ENCODE peak calls at places on chromosomes 6 and 20, in six cellular contexts. One of them, this sample, is unnamed.

GRCh38 chr6:11738681-11739375 is 39.8 kb downstream of the ADTRP start:
- DNase-seq in A549: no peak
- DNase-seq in GM23338: no peak
- DNase-seq in osteocyte: no peak
- DNase-seq in thyroid gland: no peak
- DNase-seq in coronary artery: no peak
- DNase-seq in this sample: no peak

GRCh38 chr6:34241351-34242215 is 4.9 kb downstream of the HMGA1 start:
- DNase-seq in A549: no peak
- DNase-seq in GM23338: no peak
- DNase-seq in osteocyte: no peak
- DNase-seq in thyroid gland: no peak
- DNase-seq in coronary artery: peak; percentile 50
- DNase-seq in this sample: no peak

GRCh38 chr6:29559524-29560287 is at the start of gene UBD:
- DNase-seq in A549: no peak
- DNase-seq in GM23338: no peak
- DNase-seq in osteocyte: no peak
- DNase-seq in thyroid gland: no peak
- DNase-seq in coronary artery: no peak
- DNase-seq in this sample: no peak

GRCh38 chr6:134707342-134707982 is 242.4 kb downstream of the ALDH8A1 start:
- DNase-seq in A549: peak; percentile 83
- DNase-seq in GM23338: peak; percentile 59
- DNase-seq in osteocyte: no peak
- DNase-seq in thyroid gland: peak; percentile 12
- DNase-seq in coronary artery: no peak
- DNase-seq in this sample: no peak

GRCh38 chr6:27168586-27169443 is 78.7 kb upstream of the PRSS16 start:
- DNase-seq in A549: no peak
- DNase-seq in GM23338: no peak
- DNase-seq in osteocyte: no peak
- DNase-seq in thyroid gland: no peak
- DNase-seq in coronary artery: no peak
- DNase-seq in this sample: peak; percentile 72

GRCh38 chr6:149925253-149925973 is 2.5 kb upstream of the RAET1G start:
- DNase-seq in A549: no peak
- DNase-seq in GM23338: peak; percentile 32
- DNase-seq in osteocyte: peak; percentile 84
- DNase-seq in thyroid gland: peak; percentile 20
- DNase-seq in coronary artery: peak; percentile 79
- DNase-seq in this sample: no peak

GRCh38 chr6:169847141-169847674 is 95.8 kb downstream of the ERMARD start:
- DNase-seq in A549: no peak
- DNase-seq in GM23338: no peak
- DNase-seq in osteocyte: peak; percentile 67
- DNase-seq in thyroid gland: no peak
- DNase-seq in coronary artery: peak; percentile 40
- DNase-seq in this sample: no peak

GRCh38 chr20:2485662-2486061 is 15.1 kb upstream of the SNRPB start:
- DNase-seq in A549: no peak
- DNase-seq in GM23338: no peak
- DNase-seq in osteocyte: no peak
- DNase-seq in thyroid gland: no peak
- DNase-seq in coronary artery: no peak
- DNase-seq in this sample: no peak

GRCh38 chr20:15862178-15862577 is 711.1 kb downstream of the KIF16B start:
- DNase-seq in A549: no peak
- DNase-seq in GM23338: no peak
- DNase-seq in osteocyte: no peak
- DNase-seq in thyroid gland: no peak
- DNase-seq in coronary artery: no peak
- DNase-seq in this sample: no peak

GRCh38 chr20:15865553-15865952 is 707.7 kb downstream of the KIF16B start:
- DNase-seq in A549: no peak
- DNase-seq in GM23338: no peak
- DNase-seq in osteocyte: no peak
- DNase-seq in thyroid gland: no peak
- DNase-seq in coronary artery: no peak
- DNase-seq in this sample: no peak

GRCh38 chr20:15863735-15864134 is 709.5 kb downstream of the KIF16B start:
- DNase-seq in A549: no peak
- DNase-seq in GM23338: no peak
- DNase-seq in osteocyte: no peak
- DNase-seq in thyroid gland: no peak
- DNase-seq in coronary artery: no peak
- DNase-seq in this sample: no peak

GRCh38 chr20:15867017-15867416 is 706.2 kb downstream of the KIF16B start:
- DNase-seq in A549: no peak
- DNase-seq in GM23338: no peak
- DNase-seq in osteocyte: no peak
- DNase-seq in thyroid gland: no peak
- DNase-seq in coronary artery: no peak
- DNase-seq in this sample: no peak

DNA sequence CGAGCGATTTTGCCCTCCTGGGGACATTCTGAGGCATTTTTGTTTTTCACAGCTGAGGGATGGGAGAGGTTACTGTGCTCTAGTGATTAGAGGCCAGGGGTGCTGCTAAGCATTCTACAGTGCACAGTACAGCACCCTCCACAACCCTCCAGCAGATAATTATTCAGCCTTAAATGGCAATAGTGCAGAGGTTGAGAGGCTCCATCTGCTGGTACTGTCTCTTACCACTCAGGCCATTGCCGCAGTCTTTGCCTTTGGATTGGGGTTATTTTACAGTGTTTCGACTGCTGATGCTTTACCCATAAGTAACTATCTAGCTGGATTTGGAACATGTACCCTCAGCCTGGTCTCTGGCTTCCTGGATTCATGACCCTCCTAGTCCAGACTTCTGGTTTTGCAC is 705.3 kb downstream of the KIF16B start:
- DNase-seq in A549: peak; percentile 2
- DNase-seq in GM23338: peak; percentile 27
- DNase-seq in osteocyte: no peak
- DNase-seq in thyroid gland: no peak
- DNase-seq in coronary artery: no peak
- DNase-seq in this sample: no peak
- TF ChIP-seq CTCF in A549: no peak
- TF ChIP-seq CTCF in GM23338: peak; percentile 53
- TF ChIP-seq CTCF in osteocyte: peak; percentile 15
- TF ChIP-seq CTCF in thyroid gland: no peak
- TF ChIP-seq CTCF in coronary artery: no peak
- TF ChIP-seq CTCF in this sample: peak; percentile 22

GRCh38 chr6:102907181-102907580 is 1513.7 kb downstream of the GRIK2 start:
- DNase-seq in A549: peak; percentile 3
- DNase-seq in GM23338: peak; percentile 65
- DNase-seq in osteocyte: no peak
- DNase-seq in thyroid gland: no peak
- DNase-seq in coronary artery: no peak
- DNase-seq in this sample: no peak
- TF ChIP-seq CTCF in A549: no peak
- TF ChIP-seq CTCF in GM23338: peak; percentile 56
- TF ChIP-seq CTCF in osteocyte: no peak
- TF ChIP-seq CTCF in thyroid gland: no peak
- TF ChIP-seq CTCF in coronary artery: no peak
- TF ChIP-seq CTCF in this sample: no peak

DNA sequence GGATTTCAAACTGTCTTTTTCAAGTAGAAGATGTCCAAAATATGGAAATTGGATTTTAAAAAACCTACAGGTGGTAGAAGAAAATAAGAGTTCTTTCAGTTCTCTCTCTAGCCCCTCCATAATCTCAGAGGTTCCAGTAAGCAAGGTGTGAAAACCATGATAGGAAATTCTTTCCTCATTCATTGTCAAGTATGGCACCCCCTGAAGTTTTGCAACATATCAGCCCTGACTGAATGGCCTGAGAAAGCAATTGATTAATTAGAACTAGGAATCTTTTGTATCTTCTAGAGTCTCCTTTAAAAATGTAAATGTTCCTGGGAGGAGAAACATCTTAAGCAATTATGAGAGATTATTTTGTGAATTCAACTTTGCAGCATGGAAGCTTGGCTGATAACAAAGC is 198.7 kb upstream of the STXBP5 start:
- DNase-seq in A549: no peak
- DNase-seq in GM23338: peak; percentile 77
- DNase-seq in osteocyte: no peak
- DNase-seq in thyroid gland: no peak
- DNase-seq in coronary artery: no peak
- DNase-seq in this sample: no peak
- TF ChIP-seq CTCF in A549: no peak
- TF ChIP-seq CTCF in GM23338: peak; percentile 85
- TF ChIP-seq CTCF in osteocyte: no peak
- TF ChIP-seq CTCF in thyroid gland: no peak
- TF ChIP-seq CTCF in coronary artery: no peak
- TF ChIP-seq CTCF in this sample: no peak

DNA sequence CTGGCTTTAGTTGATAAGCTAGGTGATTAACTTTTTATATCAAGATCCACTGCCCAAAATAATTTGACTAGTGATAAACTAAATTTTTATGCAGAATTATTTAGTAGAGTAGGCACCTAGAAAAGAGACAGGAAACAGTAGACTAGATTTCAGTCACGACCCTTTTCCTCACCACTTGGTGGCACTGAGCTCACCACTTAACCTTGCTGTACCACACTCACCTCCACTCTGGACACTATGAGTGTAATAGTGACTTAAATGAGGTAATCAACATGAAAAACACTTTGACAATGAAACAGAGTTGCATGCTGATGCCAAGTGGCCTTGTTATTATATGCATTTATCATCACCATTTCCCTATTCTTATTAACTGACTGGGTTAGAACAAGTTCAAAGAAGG is 730.4 kb downstream of the KIF16B start:
- DNase-seq in A549: no peak
- DNase-seq in GM23338: no peak
- DNase-seq in osteocyte: no peak
- DNase-seq in thyroid gland: no peak
- DNase-seq in coronary artery: no peak
- DNase-seq in this sample: no peak
- TF ChIP-seq CTCF in A549: no peak
- TF ChIP-seq CTCF in GM23338: peak; percentile 30
- TF ChIP-seq CTCF in osteocyte: no peak
- TF ChIP-seq CTCF in thyroid gland: peak; percentile 23
- TF ChIP-seq CTCF in coronary artery: no peak
- TF ChIP-seq CTCF in this sample: no peak

GRCh38 chr6:31345026-31345730 is 11.8 kb downstream of the HLA-B start:
- DNase-seq in A549: no peak
- DNase-seq in GM23338: no peak
- DNase-seq in osteocyte: no peak
- DNase-seq in thyroid gland: no peak
- DNase-seq in coronary artery: no peak
- DNase-seq in this sample: no peak
- TF ChIP-seq CTCF in A549: no peak
- TF ChIP-seq CTCF in GM23338: no peak
- TF ChIP-seq CTCF in osteocyte: no peak
- TF ChIP-seq CTCF in thyroid gland: no peak
- TF ChIP-seq CTCF in coronary artery: no peak
- TF ChIP-seq CTCF in this sample: no peak

GRCh38 chr6:46104209-46104608 is 25.6 kb upstream of the ENPP4 start:
- DNase-seq in A549: no peak
- DNase-seq in GM23338: no peak
- DNase-seq in osteocyte: no peak
- DNase-seq in thyroid gland: no peak
- DNase-seq in coronary artery: no peak
- DNase-seq in this sample: no peak

GRCh38 chr6:46099952-46100351 is 29.8 kb upstream of the ENPP4 start:
- DNase-seq in A549: no peak
- DNase-seq in GM23338: no peak
- DNase-seq in osteocyte: no peak
- DNase-seq in thyroid gland: no peak
- DNase-seq in coronary artery: no peak
- DNase-seq in this sample: no peak

GRCh38 chr6:46105568-46105967 is 24.2 kb upstream of the ENPP4 start:
- DNase-seq in A549: no peak
- DNase-seq in GM23338: no peak
- DNase-seq in osteocyte: no peak
- DNase-seq in thyroid gland: peak; percentile 8
- DNase-seq in coronary artery: no peak
- DNase-seq in this sample: no peak

GRCh38 chr6:46102123-46102522 is 27.7 kb upstream of the ENPP4 start:
- DNase-seq in A549: no peak
- DNase-seq in GM23338: no peak
- DNase-seq in osteocyte: no peak
- DNase-seq in thyroid gland: no peak
- DNase-seq in coronary artery: no peak
- DNase-seq in this sample: no peak

DNA sequence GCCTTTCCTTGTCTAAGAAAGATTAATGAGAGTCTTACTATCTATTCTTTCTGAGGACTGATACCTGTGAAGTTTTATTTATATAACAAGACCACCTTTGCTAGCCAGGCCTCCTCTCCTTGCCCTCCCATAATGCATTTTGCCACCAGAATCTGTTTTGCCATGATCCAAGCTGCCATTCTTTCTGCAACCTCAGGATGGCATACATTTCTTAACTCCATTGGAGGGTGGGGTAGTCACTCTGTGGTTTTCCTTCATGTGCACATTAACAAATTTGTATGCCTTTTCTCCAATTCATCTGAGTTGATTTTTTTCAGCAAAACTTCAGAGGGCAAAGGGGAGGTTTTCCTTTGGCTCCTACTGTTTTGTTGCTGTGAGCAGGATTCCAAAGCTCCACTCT is 26.4 kb upstream of the ENPP4 start:
- DNase-seq in A549: no peak
- DNase-seq in GM23338: peak; percentile 21
- DNase-seq in osteocyte: no peak
- DNase-seq in thyroid gland: no peak
- DNase-seq in coronary artery: no peak
- DNase-seq in this sample: no peak
- TF ChIP-seq CTCF in A549: no peak
- TF ChIP-seq CTCF in GM23338: no peak
- TF ChIP-seq CTCF in osteocyte: no peak
- TF ChIP-seq CTCF in thyroid gland: no peak
- TF ChIP-seq CTCF in coronary artery: no peak
- TF ChIP-seq CTCF in this sample: no peak

DNA sequence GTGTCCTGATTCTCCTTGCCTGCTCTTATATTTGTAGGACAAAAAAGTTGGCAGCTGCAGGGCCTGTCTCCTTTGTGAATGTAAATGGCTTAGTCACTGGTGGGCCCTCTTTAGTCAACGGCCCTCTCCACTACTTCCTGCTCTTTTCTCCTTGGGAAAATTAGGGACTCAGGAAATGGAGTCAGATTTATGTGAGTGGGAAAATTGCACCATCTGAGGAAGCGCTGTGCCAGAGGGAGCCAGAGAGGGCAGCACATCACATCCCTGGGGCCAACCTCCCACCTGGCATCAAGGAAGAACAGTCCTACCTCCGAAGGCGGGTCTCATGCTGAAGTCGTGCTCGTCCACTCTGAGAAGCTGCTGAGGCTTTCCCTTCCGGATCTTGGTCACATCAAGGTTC is 15.6 kb downstream of the GABRR2 start:
- DNase-seq in A549: peak; percentile 32
- DNase-seq in GM23338: peak; percentile 62
- DNase-seq in osteocyte: peak; percentile 34
- DNase-seq in thyroid gland: no peak
- DNase-seq in coronary artery: no peak
- DNase-seq in this sample: no peak
- TF ChIP-seq CTCF in A549: no peak
- TF ChIP-seq CTCF in GM23338: peak; percentile 56
- TF ChIP-seq CTCF in osteocyte: peak; percentile 10
- TF ChIP-seq CTCF in thyroid gland: no peak
- TF ChIP-seq CTCF in coronary artery: no peak
- TF ChIP-seq CTCF in this sample: peak; percentile 6